ENCODE peak calls at places on chromosomes 5 and 9, in five cellular contexts. Y, W, K, C and V are unnamed samples. For H3K9me3, the result is how much of the 10 kb centered on the place peaks cover.

GRCh38 chr5:149153751-149154610 is 12.7 kb downstream of the ABLIM3 start:
- DNase-seq in Y (no peak), W (peak), K (no peak), C (peak), V (no peak)

GRCh38 chr5:26625099-26625498 is 413.3 kb downstream of the CDH9 start:
- DNase-seq in Y (no peak), W (no peak), K (no peak), C (no peak), V (no peak)

GRCh38 chr5:108094808-108095207 is 287.1 kb downstream of the FBXL17 start:
- DNase-seq in Y (no peak), W (no peak), K (no peak), C (no peak), V (no peak)

GRCh38 chr5:107466233-107466769 is 204.4 kb downstream of the EFNA5 start:
- DNase-seq in Y (no peak), W (no peak), K (peak), C (no peak), V (peak)

GRCh38 chr5:150640311-150641005 is at the start of gene SYNPO:
- DNase-seq in Y (no peak), W (peak), K (no peak), C (peak), V (peak)

GRCh38 chr5:181024245-181025029 is 15.6 kb upstream of the BTNL9 start:
- DNase-seq in Y (no peak), W (no peak), K (no peak), C (no peak), V (peak)

GRCh38 chr5:108251350-108251749 is 130.5 kb downstream of the FBXL17 start:
- DNase-seq in Y (no peak), W (no peak), K (no peak), C (no peak), V (no peak)

GRCh38 chr9:133443982-133444381 is 15.8 kb upstream of the CACFD1 start:
- DNase-seq in Y (no peak), W (no peak), K (no peak), C (peak), V (no peak)

GRCh38 chr9:34723141-34723540 is 13.2 kb upstream of the CCL21 start:
- DNase-seq in Y (no peak), W (no peak), K (no peak), C (no peak), V (no peak)

GRCh38 chr5:1152771-1153282 is 41.0 kb upstream of the SLC12A7 start:
- DNase-seq in Y (no peak), W (no peak), K (peak), C (no peak), V (no peak)

GRCh38 chr9:14353222-14354056 is 39.5 kb upstream of the NFIB start:
- DNase-seq in Y (peak), W (peak), K (peak), C (peak), V (peak)

GRCh38 chr5:132237141-132237540 is 9.5 kb upstream of the P4HA2 start:
- DNase-seq in Y (no peak), W (no peak), K (no peak), C (peak), V (no peak)

GRCh38 chr5:170633235-170634041 is 129.6 kb downstream of the KCNIP1 start:
- DNase-seq in Y (no peak), W (peak), K (peak), C (peak), V (peak)

GRCh38 chr5:151733727-151734408 is 24.6 kb downstream of the ATOX1 start:
- DNase-seq in Y (no peak), W (no peak), K (no peak), C (peak), V (no peak)

GRCh38 chr5:42993516-42994284 is 46.4 kb downstream of the ANXA2R start:
- DNase-seq in Y (no peak), W (no peak), K (peak), C (peak), V (no peak)

GRCh38 chr5:26482076-26482816 is 556.1 kb downstream of the CDH9 start:
- DNase-seq in Y (no peak), W (no peak), K (no peak), C (no peak), V (no peak)

GRCh38 chr5:173204185-173204979 is 30.6 kb downstream of the NKX2-5 start:
- DNase-seq in Y (no peak), W (no peak), K (no peak), C (peak), V (peak)

GRCh38 chr9:13274901-13275641 is 4.4 kb downstream of the MPDZ start:
- DNase-seq in Y (no peak), W (no peak), K (no peak), C (peak), V (no peak)

GRCh38 chr5:135878156-135878620 is 17.5 kb downstream of the IL9 start:
- DNase-seq in Y (no peak), W (no peak), K (no peak), C (peak), V (no peak)

GRCh38 chr5:90231688-90232087 is 177.9 kb downstream of the CETN3 start:
- DNase-seq in Y (no peak), W (no peak), K (no peak), C (no peak), V (no peak)

GRCh38 chr9:133105461-133105770 is 15.6 kb downstream of the RALGDS start:
- DNase-seq in Y (no peak), W (no peak), K (no peak), C (no peak), V (no peak)

GRCh38 chr5:135236187-135236835 is 162.7 kb downstream of the MACROH2A1 start:
- DNase-seq in Y (no peak), W (no peak), K (no peak), C (no peak), V (no peak)

GRCh38 chr9:75228893-75229292 is 140.6 kb downstream of the OSTF1 start:
- DNase-seq in Y (no peak), W (no peak), K (no peak), C (no peak), V (no peak)

GRCh38 chr5:31445041-31445600 is 86.8 kb downstream of the DROSHA start:
- DNase-seq in Y (peak), W (no peak), K (peak), C (no peak), V (no peak)

GRCh38 chr9:133856798-133857197 is 118.6 kb upstream of the SARDH start:
- DNase-seq in Y (no peak), W (no peak), K (no peak), C (no peak), V (no peak)

GRCh38 chr5:175840050-175840841 is 31.1 kb upstream of the CPLX2 start:
- DNase-seq in Y (no peak), W (no peak), K (peak), C (peak), V (no peak)

GRCh38 chr5:72507360-72508238 is at the start of gene ZNF366:
- DNase-seq in Y (no peak), W (no peak), K (peak), C (no peak), V (no peak)

GRCh38 chr9:74277532-74277931 is 219.6 kb upstream of the RORB start:
- DNase-seq in Y (no peak), W (no peak), K (no peak), C (no peak), V (no peak)

GRCh38 chr5:80302636-80303035 is 17.2 kb upstream of the SPZ1 start:
- DNase-seq in Y (no peak), W (no peak), K (no peak), C (no peak), V (no peak)

GRCh38 chr5:96377167-96377566 is 55.9 kb downstream of the PCSK1 start:
- DNase-seq in Y (no peak), W (no peak), K (no peak), C (peak), V (no peak)

GRCh38 chr5:132753135-132753987 is 6.1 kb downstream of the CCNI2 start:
- DNase-seq in Y (no peak), W (no peak), K (peak), C (no peak), V (peak)

GRCh38 chr5:178765753-178766300 is 35.4 kb upstream of the ZNF354A start:
- DNase-seq in Y (no peak), W (no peak), K (no peak), C (no peak), V (peak)
- H3K9me3 ChIP-seq in Y (under half), W (under half), K (under half), C (under half), V (under half)

GRCh38 chr9:113803811-113804589 is 72.1 kb upstream of the ZNF618 start:
- DNase-seq in Y (no peak), W (no peak), K (no peak), C (peak), V (no peak)

GRCh38 chr9:113808391-113809191 is 67.5 kb upstream of the ZNF618 start:
- DNase-seq in Y (no peak), W (peak), K (no peak), C (peak), V (peak)

GRCh38 chr9:113805753-113806152 is 70.4 kb upstream of the ZNF618 start:
- DNase-seq in Y (no peak), W (no peak), K (no peak), C (no peak), V (no peak)

GRCh38 chr9:113809192-113809482 is 67.0 kb upstream of the ZNF618 start:
- DNase-seq in Y (no peak), W (no peak), K (no peak), C (no peak), V (no peak)

GRCh38 chr9:113807173-113808061 is 68.7 kb upstream of the ZNF618 start:
- DNase-seq in Y (peak), W (peak), K (peak), C (peak), V (peak)
- H3K4me3 ChIP-seq in Y (no peak), W (peak), K (no peak), C (peak), V (no peak)

DNA sequence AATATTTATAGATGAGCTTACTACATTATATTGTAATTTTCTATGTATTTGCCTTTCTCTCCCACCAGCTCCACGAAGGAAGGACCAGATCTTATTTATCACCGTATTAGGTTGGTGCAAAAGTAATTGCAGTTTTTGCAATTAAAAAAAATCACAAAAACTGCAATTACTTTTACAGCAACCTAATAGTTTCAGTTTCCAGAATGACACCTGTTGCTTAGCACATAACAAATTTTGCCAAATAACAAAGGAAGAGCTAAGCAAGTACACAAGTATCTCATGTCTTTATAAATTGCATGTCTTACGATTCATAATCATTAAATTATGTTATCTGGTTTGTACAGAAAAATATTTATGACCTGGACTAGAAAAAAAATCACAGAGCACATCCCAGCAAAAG is 45.9 kb downstream of the AGXT2 start:
- DNase-seq in Y (no peak), W (no peak), K (no peak), C (no peak), V (no peak)
- H3K9me3 ChIP-seq in Y (under half), W (under half), K (under half), C (under half), V (under half)

DNA sequence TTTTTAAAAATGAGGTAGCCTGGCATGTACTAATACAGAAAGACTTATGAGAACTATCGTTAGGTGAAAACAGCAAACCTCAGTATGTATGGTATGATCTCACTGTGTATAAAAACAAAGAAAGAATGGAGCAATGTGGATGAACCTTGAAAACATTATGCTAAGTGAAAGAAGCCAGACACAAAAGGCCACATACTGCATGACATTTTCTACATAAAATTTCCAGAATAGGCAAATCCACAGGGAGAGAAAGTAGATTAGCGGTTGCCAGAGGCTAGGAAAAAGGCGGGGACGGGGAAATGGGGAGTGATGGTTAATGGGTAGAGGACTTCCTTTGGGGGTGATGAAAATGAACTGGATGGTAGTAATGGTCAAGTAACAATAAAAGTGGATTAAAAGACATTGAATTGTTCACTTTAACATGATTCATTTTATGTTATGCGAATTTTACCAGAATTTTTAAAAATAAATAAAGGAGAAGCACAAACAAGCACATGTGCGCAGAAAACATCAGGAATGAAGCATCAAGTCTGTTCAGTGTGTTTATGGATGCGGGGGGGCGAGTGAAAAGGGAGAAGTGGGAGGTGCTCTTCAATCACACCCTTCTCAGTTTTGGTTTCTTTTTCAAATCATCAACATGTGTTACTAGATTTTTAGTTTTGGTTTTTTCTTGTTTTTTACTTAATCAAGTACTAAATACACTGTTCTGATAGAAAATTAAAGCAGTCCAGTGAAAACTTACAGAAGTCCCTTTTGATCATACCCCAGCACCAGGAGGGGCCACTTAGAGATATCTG is 16.3 kb downstream of the ROR2 start:
- DNase-seq in Y (no peak), W (no peak), K (no peak), C (peak), V (no peak)
- H3K4me3 ChIP-seq in Y (no peak), W (no peak), K (no peak), C (peak), V (no peak)

DNA sequence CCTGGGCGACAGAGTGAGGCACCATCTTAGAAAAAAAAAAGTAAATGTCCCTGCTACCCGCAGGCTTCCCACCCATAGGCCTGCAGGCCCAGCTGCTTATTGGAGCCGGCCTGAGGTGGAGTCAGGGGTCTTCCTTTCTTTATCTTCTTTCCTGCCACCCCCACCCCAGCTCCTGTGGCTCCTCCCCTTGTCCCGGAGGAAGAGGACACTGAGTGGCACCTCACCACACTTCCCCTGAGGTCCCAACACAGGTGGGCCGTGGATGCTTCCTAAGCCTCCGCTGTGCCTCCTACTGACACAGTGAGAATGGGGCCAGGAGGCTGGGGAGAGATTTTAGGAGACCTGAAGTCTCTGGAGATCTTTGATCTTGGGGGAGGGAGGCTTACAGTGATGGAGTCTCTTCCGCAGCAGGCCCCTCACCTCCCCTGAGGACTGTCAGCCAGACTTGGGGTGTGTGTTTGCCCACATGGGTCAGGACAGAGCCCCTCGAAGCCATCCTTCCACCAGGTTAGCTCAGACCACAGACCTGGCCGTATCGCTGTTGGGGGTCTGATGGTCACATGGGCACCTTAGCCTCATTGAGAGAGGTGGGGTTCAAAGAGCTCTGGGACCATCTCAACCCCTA is 135.4 kb upstream of the IER5L start:
- DNase-seq in Y (no peak), W (no peak), K (no peak), C (no peak), V (no peak)
- H3K9me3 ChIP-seq in Y (under half), W (under half), K (under half), C (under half), V (under half)

GRCh38 chr5:174719211-174719610 is 5.2 kb upstream of the MSX2 start:
- DNase-seq in Y (no peak), W (no peak), K (no peak), C (no peak), V (no peak)
- H3K4me3 ChIP-seq in Y (no peak), W (no peak), K (no peak), C (no peak), V (no peak)